ENCODE peak calls at places on chromosomes 16 and 17, in five cellular contexts. H is sigmoid colon, M is adrenal gland, V is testis, S is ovary. F is an unnamed sample. For H3K4me1, the result is how much of the 10 kb centered on the place peaks cover.

GRCh38 chr16:64882385-64882784 is 239.5 kb downstream of the CDH11 start:
- DNase-seq in S (peak), H (no peak), V (peak), M (peak), F (no peak)

GRCh38 chr16:66043326-66043725 is 323.2 kb upstream of the CDH5 start:
- DNase-seq in H (no peak), S (no peak), M (no peak), V (no peak), F (no peak)

GRCh38 chr17:71501716-71502115 is 619.1 kb upstream of the SOX9 start:
- DNase-seq in S (no peak), V (no peak), M (no peak), H (no peak), F (no peak)

GRCh38 chr17:63911657-63912100 is 621 bp upstream of the CSHL1 start:
- DNase-seq in V (peak), M (no peak), H (no peak), S (peak), F (no peak)

GRCh38 chr16:86611517-86611840 is 33.1 kb downstream of the FOXL1 start:
- DNase-seq in M (peak), V (no peak), H (no peak), S (no peak), F (no peak)

GRCh38 chr17:79779661-79780365 is 1.9 kb downstream of the CBX2 start:
- DNase-seq in V (no peak), M (no peak), H (no peak), S (peak), F (no peak)

GRCh38 chr17:40425741-40426140 is 8.0 kb upstream of the TOP2A start:
- DNase-seq in V (no peak), S (no peak), M (no peak), H (no peak), F (no peak)

GRCh38 chr17:6069611-6070279 is 434 bp upstream of the WSCD1 start:
- DNase-seq in M (peak), H (no peak), V (no peak), S (no peak), F (no peak)

GRCh38 chr17:79191270-79191934 is 116.8 kb downstream of the ENGASE start:
- DNase-seq in M (no peak), H (no peak), V (no peak), S (no peak), F (no peak)

GRCh38 chr17:1289695-1290094 is 10.2 kb downstream of the TRARG1 start:
- DNase-seq in H (no peak), S (no peak), M (no peak), V (no peak), F (no peak)

DNA sequence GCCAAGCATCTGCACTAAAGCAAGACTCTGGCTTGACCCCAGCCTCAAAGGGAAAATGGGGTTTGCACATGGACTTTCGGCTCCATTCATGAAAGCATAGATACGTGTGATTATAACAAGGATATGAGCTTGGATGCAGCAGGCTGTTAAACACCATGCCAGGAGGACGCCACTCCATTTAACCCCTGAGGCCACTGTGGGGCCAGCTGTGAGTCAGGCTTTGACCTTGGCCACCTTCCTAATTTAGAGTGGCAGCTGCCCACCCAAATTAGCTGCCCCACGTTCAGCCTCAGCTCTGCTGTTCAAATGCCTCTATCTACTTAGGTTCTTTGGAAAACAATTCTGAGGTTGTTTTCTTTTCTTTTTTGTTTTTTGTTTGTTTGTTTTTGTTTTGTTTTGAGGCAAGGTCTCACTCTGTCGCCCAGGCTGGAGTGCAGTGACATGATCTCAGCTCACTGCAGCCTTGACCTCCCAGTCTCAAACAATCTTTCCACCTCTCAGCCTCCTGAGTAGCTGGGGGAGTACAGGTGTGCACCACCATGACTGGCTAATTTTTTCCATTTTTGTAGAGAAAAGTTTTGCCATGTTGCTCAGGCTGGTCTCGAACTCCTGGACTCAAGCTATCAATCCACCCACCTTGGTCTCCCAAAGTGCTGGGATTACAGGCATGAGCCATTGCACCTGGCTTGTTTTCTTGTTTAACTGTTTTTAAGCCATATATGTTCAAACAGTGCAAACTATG is 23.2 kb upstream of the KIFC3 start:
- DNase-seq in S (no peak), M (no peak), H (no peak), V (no peak), F (no peak)
- H3K27ac ChIP-seq in S (no peak), M (no peak), H (no peak), V (no peak), F (no peak)

GRCh38 chr16:12535535-12536411 is 267.9 kb downstream of the CPPED1 start:
- DNase-seq in S (no peak), H (no peak), M (no peak), V (no peak), F (no peak)
- TF ChIP-seq POLR2A in S (no peak), H (no peak), M (no peak), V (no peak), F (no peak)

GRCh38 chr17:17356149-17356930 is 53.2 kb downstream of the NT5M start:
- DNase-seq in M (peak), H (peak), S (peak), V (peak), F (peak)
- H3K4me1 ChIP-seq in M (under half), H (under half), S (under half), V (under half), F (under half)

GRCh38 chr16:12582696-12583095 is 221.0 kb downstream of the CPPED1 start:
- DNase-seq in V (no peak), H (peak), M (no peak), S (no peak), F (no peak)
- H3K27ac ChIP-seq in V (no peak), H (no peak), M (no peak), S (no peak), F (no peak)

GRCh38 chr17:57092779-57093178 is 7.7 kb downstream of the AKAP1 start:
- DNase-seq in V (no peak), S (no peak), H (peak), M (no peak), F (no peak)

GRCh38 chr17:57090560-57091185 is 5.6 kb downstream of the AKAP1 start:
- DNase-seq in V (no peak), S (no peak), H (no peak), M (no peak), F (no peak)

GRCh38 chr17:57091186-57091618 is 6.2 kb downstream of the AKAP1 start:
- DNase-seq in H (peak), M (peak), V (no peak), S (no peak), F (peak)

GRCh38 chr17:57089391-57089790 is 4.3 kb downstream of the AKAP1 start:
- DNase-seq in V (no peak), M (no peak), H (no peak), S (no peak), F (no peak)

DNA sequence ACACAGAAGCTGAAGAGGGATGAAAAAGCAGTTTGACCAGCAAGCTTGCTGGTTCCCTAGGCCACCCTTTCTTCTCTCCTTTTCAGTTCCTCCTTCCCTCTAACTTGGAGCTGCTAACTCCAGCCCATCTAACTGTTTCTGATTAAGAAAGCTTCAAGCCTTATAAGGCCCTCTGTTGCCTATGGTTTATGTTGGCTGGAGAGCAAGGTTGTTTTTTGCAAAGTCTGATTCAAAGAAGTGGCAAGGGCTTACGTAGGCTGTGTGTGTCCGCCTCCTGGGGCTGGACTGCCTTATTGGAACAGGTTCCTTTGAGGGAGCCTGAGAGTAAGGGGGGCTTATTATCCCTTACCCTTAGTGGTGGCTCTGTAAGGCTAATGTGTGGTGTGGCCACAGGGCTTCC is 7.1 kb downstream of the AKAP1 start:
- DNase-seq in H (peak), M (no peak), V (no peak), S (no peak), F (no peak)
- TF ChIP-seq POLR2A in H (no peak), M (no peak), V (no peak), S (no peak), F (no peak)